ENCODE peak calls at places on chromosomes 13 and 19, in nine cellular contexts. A is BJ; H is astrocyte of the cerebellum; J is HL-60; L is adrenal gland; T is esophagus squamous epithelium; Y is heart left ventricle; F is CD8-positive, alpha-beta T cell; E is mammary epithelial cell. C is an unnamed sample.

GRCh38 chr19:28224441-28224840 is 988.5 kb downstream of the UQCRFS1 start:
- DNase-seq in T (no peak), F (no peak), L (no peak), J (no peak), E (no peak), H (no peak), A (no peak), Y (no peak), C (no peak)

GRCh38 chr13:109680930-109681329 is 105.5 kb downstream of the IRS2 start:
- DNase-seq in J (no peak), A (no peak), L (no peak), Y (no peak), F (no peak), E (no peak), H (no peak), T (no peak), C (no peak)

GRCh38 chr13:98199480-98199879 is 22.4 kb upstream of the RNF113B start:
- DNase-seq in H (no peak), E (no peak), A (no peak), T (no peak), J (no peak), Y (no peak), F (no peak), L (no peak), C (no peak)

GRCh38 chr13:103516009-103516795 is 450.0 kb upstream of the SLC10A2 start:
- DNase-seq in E (no peak), T (no peak), F (no peak), A (no peak), J (no peak), L (no peak), Y (no peak), H (no peak), C (no peak)

GRCh38 chr13:45015300-45015699 is 26.0 kb downstream of the GPALPP1 start:
- DNase-seq in E (peak; percentile 4), A (no peak), L (no peak), T (no peak), H (no peak), J (no peak), F (no peak), Y (no peak), C (no peak)

GRCh38 chr13:97223711-97224461 is 1.8 kb downstream of the MBNL2 start:
- DNase-seq in A (peak; percentile 71), J (no peak), H (peak; percentile 95), E (peak; percentile 83), Y (no peak), T (no peak), L (peak; percentile 73), F (no peak), C (peak; percentile 41)

GRCh38 chr13:30735025-30735967 is at the start of gene ALOX5AP:
- DNase-seq in L (no peak), T (no peak), F (peak; percentile 65), E (no peak), J (peak; percentile 93), A (no peak), Y (no peak), H (no peak), C (peak; percentile 76)

GRCh38 chr13:73193541-73193940 is 134.7 kb downstream of the KLF5 start:
- DNase-seq in J (no peak), T (no peak), Y (no peak), F (no peak), L (no peak), A (no peak), H (no peak), E (no peak), C (no peak)

GRCh38 chr19:10908380-10908960 is 20.0 kb downstream of the YIPF2 start:
- DNase-seq in F (no peak), E (no peak), L (no peak), H (no peak), A (no peak), J (no peak), T (no peak), Y (peak; percentile 44), C (no peak)

GRCh38 chr13:109836629-109837607 is 50.5 kb upstream of the IRS2 start:
- DNase-seq in H (no peak), A (no peak), F (no peak), Y (no peak), J (no peak), L (no peak), T (no peak), E (no peak), C (no peak)

GRCh38 chr13:102724923-102725322 is 30.1 kb upstream of the METTL21C start:
- DNase-seq in T (no peak), J (no peak), Y (no peak), A (no peak), E (peak; percentile 93), H (peak; percentile 23), F (no peak), L (no peak), C (peak; percentile 18)

GRCh38 chr13:80527400-80527799 is 186.5 kb upstream of the SPRY2 start:
- DNase-seq in F (no peak), A (no peak), L (no peak), T (no peak), H (no peak), Y (no peak), E (no peak), J (no peak), C (no peak)

GRCh38 chr13:50222569-50223332 is 207.5 kb downstream of the KCNRG start:
- DNase-seq in H (peak; percentile 59), T (no peak), Y (peak; percentile 88), E (peak; percentile 96), A (peak; percentile 91), F (no peak), L (peak; percentile 61), J (peak; percentile 64), C (no peak)

GRCh38 chr19:35740108-35740422 is 2.2 kb downstream of the IGFLR1 start:
- DNase-seq in F (no peak), L (no peak), E (no peak), J (no peak), H (no peak), Y (no peak), T (no peak), A (no peak), C (no peak)

GRCh38 chr13:49869514-49869913 is 66.6 kb downstream of the SPRYD7 start:
- DNase-seq in T (no peak), E (no peak), J (no peak), Y (no peak), F (no peak), H (no peak), A (no peak), L (no peak), C (no peak)

GRCh38 chr13:49586717-49587116 is 1.4 kb upstream of the RCBTB1 start:
- DNase-seq in T (no peak), F (no peak), J (no peak), L (no peak), E (no peak), Y (no peak), A (no peak), H (no peak), C (no peak)

GRCh38 chr13:31663880-31664585 is 75.3 kb upstream of the RXFP2 start:
- DNase-seq in L (no peak), F (no peak), T (no peak), Y (no peak), H (no peak), A (no peak), E (no peak), J (no peak), C (no peak)

DNA sequence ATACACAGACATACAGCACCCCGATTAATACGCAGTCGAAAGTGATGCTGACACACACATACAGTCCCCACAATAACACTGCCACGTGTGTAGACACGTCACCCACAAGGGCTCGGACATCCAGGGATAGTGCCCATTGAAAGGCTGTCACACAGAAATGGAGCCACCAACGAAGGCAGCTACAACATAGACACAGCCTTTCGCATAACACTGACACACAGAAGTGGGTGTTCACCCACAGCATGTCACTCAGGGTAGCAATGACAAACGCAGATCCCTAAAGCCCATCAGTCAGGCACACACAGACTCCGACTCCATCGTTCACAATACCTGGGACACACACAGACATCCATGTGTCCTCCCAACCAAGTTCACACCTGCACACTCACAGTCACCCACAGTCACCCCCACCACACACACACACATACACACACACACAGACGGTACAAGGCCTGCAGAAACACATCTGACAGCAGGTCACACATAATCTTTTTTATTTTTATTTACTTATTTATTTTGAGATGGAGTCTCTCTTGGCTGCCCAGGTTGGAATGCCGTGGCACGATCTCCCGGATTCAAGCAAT is 10.4 kb upstream of the NANOS3 start:
- DNase-seq in J (no peak), H (no peak), Y (no peak), T (no peak), L (no peak), A (no peak), E (no peak), F (no peak), C (no peak)
- H3K4me3 ChIP-seq in J (no peak overlapping the region), H (peak overlapping the region; percentile 48), Y (no peak overlapping the region), T (peak overlapping the region; percentile 88), L (peak overlapping the region; percentile 61), A (no peak overlapping the region), E (no peak overlapping the region), F (peak overlapping the region; percentile 33), C (peak overlapping the region; percentile 58)

GRCh38 chr19:54558339-54558738 is 15.3 kb upstream of the LILRA2 start:
- DNase-seq in A (no peak), L (no peak), F (no peak), E (no peak), H (no peak), T (no peak), Y (no peak), J (no peak), C (no peak)
- H3K4me3 ChIP-seq in A (no peak overlapping the region), L (no peak overlapping the region), F (no peak overlapping the region), E (no peak overlapping the region), H (no peak overlapping the region), T (no peak overlapping the region), Y (no peak overlapping the region), J (no peak overlapping the region), C (no peak overlapping the region)

GRCh38 chr19:3606174-3606689 is 443 bp downstream of the TBXA2R start:
- DNase-seq in L (peak; percentile 68), E (no peak), J (no peak), H (no peak), Y (no peak), F (peak; percentile 74), T (no peak), A (no peak), C (no peak)
- H3K4me3 ChIP-seq in L (peak overlapping the region; percentile 62), E (peak overlapping the region; percentile 29), J (no peak overlapping the region), H (peak overlapping the region; percentile 46), Y (peak overlapping the region; percentile 54), F (peak overlapping the region; percentile 20), T (peak overlapping the region; percentile 73), A (peak overlapping the region; percentile 68), C (no peak overlapping the region)

DNA sequence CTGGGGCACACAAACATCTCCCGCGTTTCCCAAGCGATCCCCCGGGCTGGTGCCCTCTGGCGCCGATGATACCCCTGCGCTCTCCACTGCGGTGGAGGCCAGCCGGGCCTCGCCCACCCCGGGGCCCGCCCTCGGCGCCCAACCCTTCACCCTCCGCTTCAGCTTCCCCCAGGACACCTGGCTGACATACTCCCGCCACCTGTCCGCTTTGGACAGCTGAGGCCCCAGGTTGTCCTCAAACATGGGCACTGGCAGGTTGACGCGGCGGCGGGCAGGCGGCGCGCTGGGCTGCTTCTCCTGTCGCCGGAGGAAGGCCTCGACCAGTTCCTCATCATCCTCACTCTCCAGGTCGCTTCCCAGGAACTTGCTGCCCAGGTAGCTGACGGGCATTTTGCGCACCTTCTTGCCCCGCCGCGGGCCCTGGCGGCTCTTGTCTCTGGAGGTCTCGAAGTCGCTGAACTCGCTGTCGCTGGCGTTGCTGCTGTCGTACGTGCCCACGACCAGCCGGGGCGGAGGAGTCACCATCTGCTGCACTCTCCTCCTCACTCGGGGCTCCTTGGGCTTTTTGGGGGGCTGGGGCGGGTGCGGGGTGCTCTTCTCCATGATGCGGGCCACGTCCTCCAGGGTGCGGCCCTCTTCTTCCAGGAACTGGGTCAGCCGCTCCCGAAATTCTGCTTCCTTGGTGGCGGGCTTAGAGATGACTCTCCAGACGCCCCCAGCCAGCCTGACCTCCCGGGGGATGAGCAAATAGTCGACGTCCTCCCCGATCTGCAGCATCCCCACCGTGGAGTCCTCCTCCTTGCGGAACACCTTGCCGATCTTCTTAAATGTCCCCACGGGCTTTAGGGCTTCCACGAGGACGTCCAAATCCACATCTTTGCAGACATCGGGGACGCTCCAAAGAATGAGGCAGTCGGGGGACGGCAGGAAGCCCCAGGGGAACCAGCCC is 1.1 kb downstream of the CCDC8 start:
- DNase-seq in A (no peak), Y (no peak), J (no peak), H (no peak), L (no peak), F (no peak), E (no peak), T (no peak), C (no peak)
- H3K4me3 ChIP-seq in A (peak overlapping the region; percentile 65), Y (peak overlapping the region; percentile 57), J (no peak overlapping the region), H (peak overlapping the region; percentile 58), L (peak overlapping the region; percentile 69), F (no peak overlapping the region), E (peak overlapping the region; percentile 94), T (peak overlapping the region; percentile 57), C (no peak overlapping the region)

C was measured in Jurkat, Clone E6-1.